ENCODE peak calls at places on chromosome 3, in nine cellular contexts. L, Z, O, M, Y, D, Q, A and W are unnamed samples.

GRCh38 chr3:154229217-154229590 is 95.1 kb downstream of the DHX36 start:
- DNase-seq in Q (no peak), A (peak), L (no peak), O (peak), D (no peak), Z (no peak), Y (peak), M (peak), W (no peak)

GRCh38 chr3:172138792-172139507 is 99.6 kb downstream of the FNDC3B start:
- DNase-seq in Y (peak), M (peak), Q (no peak), O (peak), A (peak), Z (no peak), D (no peak), L (peak), W (no peak)

GRCh38 chr3:131597816-131598215 is 95.0 kb upstream of the MRPL3 start:
- DNase-seq in Z (no peak), O (no peak), D (no peak), L (no peak), Q (no peak), A (no peak), Y (no peak), M (no peak), W (no peak)

GRCh38 chr3:112699436-112699978 is 58.6 kb upstream of the CCDC80 start:
- DNase-seq in D (no peak), Z (no peak), O (peak), L (peak), Y (peak), Q (peak), M (peak), A (peak), W (no peak)

GRCh38 chr3:120203016-120203415 is 82.0 kb downstream of the GPR156 start:
- DNase-seq in L (peak), D (no peak), Q (no peak), Z (no peak), A (peak), Y (peak), O (peak), M (peak), W (no peak)

GRCh38 chr3:169026543-169027181 is 636.9 kb downstream of the MECOM start:
- DNase-seq in D (no peak), Q (peak), A (peak), M (peak), Z (no peak), Y (peak), L (peak), O (peak), W (no peak)

GRCh38 chr3:173799073-173799830 is 401.7 kb downstream of the NLGN1 start:
- DNase-seq in Q (no peak), L (peak), O (no peak), D (no peak), A (no peak), Y (no peak), Z (no peak), M (no peak), W (no peak)

GRCh38 chr3:9351709-9352126 is 11.1 kb upstream of the THUMPD3 start:
- DNase-seq in O (no peak), Z (no peak), M (no peak), L (no peak), Y (peak), A (no peak), D (no peak), Q (peak), W (no peak)

GRCh38 chr3:161343986-161344385 is 27.3 kb downstream of the SPTSSB start:
- DNase-seq in Z (no peak), O (no peak), A (peak), L (no peak), M (no peak), D (no peak), Y (no peak), Q (no peak), W (no peak)

GRCh38 chr3:8458711-8459110 is 42.9 kb upstream of the LMCD1 start:
- DNase-seq in Z (no peak), Y (no peak), L (peak), M (peak), D (no peak), A (peak), O (peak), Q (no peak), W (no peak)

GRCh38 chr3:144900366-144900765 is 928.7 kb downstream of the DIPK2A start:
- DNase-seq in M (no peak), Z (no peak), Q (no peak), D (no peak), A (peak), O (no peak), L (peak), Y (no peak), W (no peak)

GRCh38 chr3:37218206-37218605 is 43.8 kb upstream of the LRRFIP2 start:
- DNase-seq in M (no peak), Q (no peak), O (no peak), L (no peak), D (no peak), Z (no peak), Y (no peak), A (no peak), W (no peak)

GRCh38 chr3:39088889-39089288 is 18.5 kb downstream of the GORASP1 start:
- DNase-seq in O (peak), M (peak), Q (no peak), L (peak), Z (no peak), A (peak), D (no peak), Y (no peak), W (no peak)

GRCh38 chr3:13492048-13492447 is 11.9 kb downstream of the HDAC11 start:
- DNase-seq in Z (no peak), M (no peak), Y (no peak), D (no peak), O (no peak), L (no peak), Q (no peak), A (no peak), W (no peak)

GRCh38 chr3:128226186-128226725 is 73.0 kb downstream of the EEFSEC start:
- DNase-seq in Z (no peak), M (no peak), Y (no peak), O (no peak), L (peak), Q (no peak), D (peak), A (no peak), W (no peak)

GRCh38 chr3:32313723-32314473 is 75.4 kb downstream of the CMTM8 start:
- DNase-seq in A (peak), L (peak), Y (peak), O (peak), D (no peak), Q (peak), Z (no peak), M (peak), W (no peak)

GRCh38 chr3:180036092-180036677 is 552 bp downstream of the PEX5L start:
- DNase-seq in A (no peak), L (no peak), D (peak), M (no peak), Q (no peak), Y (no peak), Z (no peak), O (peak), W (no peak)

GRCh38 chr3:18008706-18009363 is 266.4 kb upstream of the TBC1D5 start:
- DNase-seq in A (no peak), Y (no peak), Z (no peak), D (no peak), M (no peak), O (no peak), L (peak), Q (no peak), W (no peak)

GRCh38 chr3:14583543-14584091 is 43.5 kb upstream of the GRIP2 start:
- DNase-seq in O (no peak), A (no peak), Y (peak), Z (no peak), M (no peak), Q (no peak), L (no peak), D (no peak), W (no peak)

GRCh38 chr3:158352551-158352950 is 218.4 kb upstream of the MLF1 start:
- DNase-seq in O (no peak), A (no peak), M (no peak), Y (no peak), L (no peak), Q (no peak), D (no peak), Z (no peak), W (peak)

GRCh38 chr3:64058592-64058991 is 35.3 kb upstream of the PSMD6 start:
- DNase-seq in Q (no peak), M (no peak), L (no peak), Z (no peak), D (no peak), A (no peak), Y (no peak), O (no peak), W (no peak)

GRCh38 chr3:178233371-178233770 is 302.9 kb upstream of the KCNMB2 start:
- DNase-seq in L (no peak), D (no peak), Q (no peak), M (no peak), A (no peak), Z (no peak), O (no peak), Y (no peak), W (no peak)

GRCh38 chr3:178236555-178237277 is 299.5 kb upstream of the KCNMB2 start:
- DNase-seq in O (no peak), Z (no peak), A (peak), Y (peak), M (peak), D (no peak), Q (no peak), L (peak), W (no peak)

DNA sequence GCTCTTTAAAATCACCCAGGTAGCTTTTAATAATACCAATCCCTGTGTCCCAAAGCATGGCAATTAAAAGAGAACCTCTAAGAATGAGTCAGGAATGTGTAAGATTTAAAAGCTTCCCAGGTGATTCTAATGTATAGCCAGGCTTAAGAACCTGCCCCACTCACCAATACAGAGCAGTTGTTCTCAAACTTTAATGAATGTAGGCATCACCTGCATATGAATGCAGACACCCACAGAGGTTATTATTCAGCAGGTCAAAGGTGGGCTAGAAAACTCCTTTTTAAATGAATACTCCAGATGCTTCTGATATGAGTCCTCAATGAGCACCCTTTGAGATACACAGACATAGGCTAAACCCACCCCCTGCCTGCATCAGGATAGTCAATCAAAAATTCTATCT is 298.1 kb upstream of the KCNMB2 start:
- DNase-seq in O (no peak), Y (peak), Z (no peak), A (peak), D (no peak), Q (no peak), M (no peak), L (no peak), W (no peak)
- H2AFZ ChIP-seq in O (no peak), Y (no peak), Z (no peak), A (no peak), D (peak), Q (no peak), M (no peak), L (no peak), W (no peak)

GRCh38 chr3:49276475-49277356 is at the start of gene C3orf62:
- DNase-seq in D (peak), Z (no peak), Q (no peak), A (peak), Y (peak), L (peak), M (peak), O (peak), W (no peak)
- H3K4me3 ChIP-seq in D (no peak), Z (no peak), Q (no peak), A (peak), Y (no peak), L (peak), M (peak), O (peak), W (no peak)

DNA sequence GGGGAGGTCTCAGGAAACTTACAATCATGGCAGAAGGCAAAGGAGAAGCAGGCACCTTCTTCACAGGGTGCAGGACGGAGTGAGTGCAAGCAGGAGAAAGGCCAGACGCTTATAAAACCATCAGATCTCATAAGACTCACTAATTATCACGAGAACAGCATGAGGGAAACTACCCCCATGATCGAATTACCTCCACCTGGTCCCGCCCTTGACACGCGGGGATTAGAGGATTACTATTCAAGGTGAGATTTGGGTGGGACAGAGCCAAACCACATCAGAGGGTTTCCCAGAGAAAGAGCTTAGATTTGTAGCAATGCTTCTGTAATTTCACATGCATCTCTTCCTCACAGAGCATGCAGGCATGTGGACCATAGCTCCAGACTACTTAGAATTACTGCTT is 615.7 kb upstream of the UBE2E2 start:
- DNase-seq in O (no peak), D (no peak), Y (no peak), L (no peak), A (no peak), Z (no peak), M (no peak), Q (no peak), W (no peak)
- H2AFZ ChIP-seq in O (no peak), D (no peak), Y (no peak), L (no peak), A (no peak), Z (no peak), M (no peak), Q (no peak), W (no peak)

GRCh38 chr3:31066999-31067398 is 172.5 kb upstream of the GADL1 start:
- DNase-seq in M (peak), Y (peak), A (peak), O (peak), D (no peak), Q (no peak), L (peak), Z (no peak), W (no peak)
- H3K4me3 ChIP-seq in M (no peak), Y (no peak), A (no peak), O (no peak), D (no peak), Q (no peak), L (no peak), Z (no peak), W (no peak)